ENCODE peak calls at places on chromosomes 5 and 9, in eight cellular contexts. F, D, R, I, T, S, J and P are unnamed samples.

GRCh38 chr5:65971643-65972042 is 45.3 kb downstream of the ERBIN start:
- DNase-seq in F (no peak), D (no peak), R (no peak), I (no peak), T (no peak), S (no peak), J (no peak), P (no peak)

GRCh38 chr5:14171091-14171490 is 27.9 kb downstream of the TRIO start:
- DNase-seq in F (no peak), D (no peak), R (no peak), I (no peak), T (no peak), S (no peak), J (no peak), P (no peak)

GRCh38 chr9:120873512-120873911 is 3.5 kb downstream of the PHF19 start:
- DNase-seq in F (no peak), D (no peak), R (peak; percentile 35), I (no peak), T (no peak), S (peak; percentile 78), J (peak; percentile 79), P (peak; percentile 79)

GRCh38 chr9:133379153-133380086 is 3.3 kb downstream of the STKLD1 start:
- DNase-seq in F (no peak), D (no peak), R (no peak), I (no peak), T (no peak), S (no peak), J (no peak), P (no peak)

GRCh38 chr5:144189800-144190429 is 19.2 kb downstream of the KCTD16 start:
- DNase-seq in F (no peak), D (peak; percentile 59), R (peak; percentile 93), I (peak; percentile 82), T (peak; percentile 15), S (peak; percentile 14), J (no peak), P (no peak)

GRCh38 chr5:38645508-38645907 is 89.1 kb upstream of the LIFR start:
- DNase-seq in F (no peak), D (no peak), R (no peak), I (no peak), T (no peak), S (no peak), J (no peak), P (no peak)

GRCh38 chr9:88197781-88198345 is 59.6 kb upstream of the SPATA31C2 start:
- DNase-seq in F (peak; percentile 74), D (no peak), R (no peak), I (no peak), T (no peak), S (peak; percentile 57), J (no peak), P (no peak)

GRCh38 chr5:36590513-36591286 is 15.7 kb upstream of the SLC1A3 start:
- DNase-seq in F (no peak), D (no peak), R (no peak), I (no peak), T (no peak), S (no peak), J (no peak), P (no peak)

GRCh38 chr9:89038354-89039091 is 47.3 kb downstream of the S1PR3 start:
- DNase-seq in F (peak; percentile 90), D (no peak), R (no peak), I (no peak), T (no peak), S (peak; percentile 68), J (no peak), P (no peak)

GRCh38 chr5:126780165-126780827 is 3.4 kb downstream of the LMNB1 start:
- DNase-seq in F (peak; percentile 80), D (peak; percentile 13), R (peak; percentile 75), I (peak; percentile 74), T (peak; percentile 52), S (peak; percentile 24), J (peak; percentile 64), P (no peak)

GRCh38 chr9:118325757-118326156 is 621.6 kb downstream of the TLR4 start:
- DNase-seq in F (no peak), D (no peak), R (no peak), I (no peak), T (no peak), S (no peak), J (no peak), P (no peak)

GRCh38 chr5:66689522-66690220 is 93.5 kb downstream of the MAST4 start:
- DNase-seq in F (no peak), D (no peak), R (no peak), I (no peak), T (no peak), S (no peak), J (no peak), P (peak; percentile 21)

GRCh38 chr5:107272509-107272908 is 398.2 kb downstream of the EFNA5 start:
- DNase-seq in F (no peak), D (no peak), R (no peak), I (no peak), T (no peak), S (no peak), J (no peak), P (no peak)

GRCh38 chr9:110330484-110331115 is 7.1 kb downstream of the TXNDC8 start:
- DNase-seq in F (no peak), D (no peak), R (no peak), I (no peak), T (no peak), S (no peak), J (no peak), P (no peak)

GRCh38 chr9:4549751-4550295 is 59.6 kb downstream of the SLC1A1 start:
- DNase-seq in F (no peak), D (no peak), R (no peak), I (no peak), T (no peak), S (no peak), J (no peak), P (no peak)

GRCh38 chr9:84490206-84490605 is 149.6 kb upstream of the SLC28A3 start:
- DNase-seq in F (no peak), D (no peak), R (no peak), I (no peak), T (no peak), S (no peak), J (no peak), P (no peak)

GRCh38 chr9:72592501-72593403 is 71.3 kb downstream of the TMC1 start:
- DNase-seq in F (peak; percentile 54), D (no peak), R (peak; percentile 72), I (peak; percentile 50), T (peak; percentile 42), S (peak; percentile 51), J (peak; percentile 46), P (no peak)

GRCh38 chr5:150021491-150022162 is 21.1 kb downstream of the HMGXB3 start:
- DNase-seq in F (peak; percentile 82), D (no peak), R (no peak), I (no peak), T (no peak), S (no peak), J (no peak), P (no peak)

GRCh38 chr5:179668404-179668803 is 12.4 kb downstream of the CBY3 start:
- DNase-seq in F (peak; percentile 29), D (no peak), R (peak; percentile 41), I (peak; percentile 34), T (no peak), S (peak; percentile 44), J (peak; percentile 80), P (no peak)

GRCh38 chr5:41878598-41879305 is 8.5 kb upstream of the OXCT1 start:
- DNase-seq in F (no peak), D (no peak), R (no peak), I (no peak), T (no peak), S (no peak), J (no peak), P (no peak)

GRCh38 chr5:180688326-180689070 is 39.1 kb upstream of the FLT4 start:
- DNase-seq in F (no peak), D (no peak), R (no peak), I (no peak), T (no peak), S (no peak), J (no peak), P (no peak)

GRCh38 chr5:73985145-73985544 is 359.1 kb downstream of the ARHGEF28 start:
- DNase-seq in F (no peak), D (no peak), R (no peak), I (no peak), T (no peak), S (no peak), J (no peak), P (no peak)

GRCh38 chr9:34381323-34381722 is 4.6 kb upstream of the MYORG start:
- DNase-seq in F (no peak), D (no peak), R (no peak), I (peak; percentile 26), T (peak; percentile 13), S (no peak), J (no peak), P (no peak)

GRCh38 chr5:60446917-60447316 is 253.0 kb downstream of the DEPDC1B start:
- DNase-seq in F (no peak), D (no peak), R (no peak), I (no peak), T (no peak), S (no peak), J (no peak), P (no peak)

GRCh38 chr5:169599451-169599850 is 15.9 kb downstream of the SPDL1 start:
- DNase-seq in F (peak; percentile 49), D (no peak), R (no peak), I (no peak), T (no peak), S (no peak), J (no peak), P (no peak)

GRCh38 chr9:124259273-124260078 is 1.7 kb downstream of the NEK6 start:
- DNase-seq in F (peak; percentile 75), D (no peak), R (no peak), I (no peak), T (peak; percentile 72), S (peak; percentile 92), J (peak; percentile 56), P (no peak)